ENCODE peak calls at places on chromosomes 12 and 14, in six cellular contexts. B is coronary artery; C is right atrium auricular region; K is lung; T is CD8-positive, alpha-beta memory T cell; H is CD8-positive, alpha-beta T cell. N is an unnamed sample.

GRCh38 chr12:96265400-96265799 is 71.2 kb downstream of the ELK3 start:
- DNase-seq in C (no peak), T (no peak), B (no peak), K (no peak), H (no peak), N (no peak)

GRCh38 chr12:65238609-65239008 is 39.9 kb upstream of the MSRB3 start:
- DNase-seq in K (no peak), B (no peak), H (no peak), T (no peak), C (no peak), N (no peak)

GRCh38 chr14:28783593-28784143 is 17.1 kb downstream of the FOXG1 start:
- DNase-seq in B (no peak), K (no peak), H (no peak), T (no peak), C (no peak), N (no peak)

GRCh38 chr14:32017587-32017986 is 59.5 kb upstream of the ARHGAP5 start:
- DNase-seq in B (no peak), T (no peak), H (no peak), C (no peak), K (no peak), N (no peak)

GRCh38 chr14:99244960-99245340 is 27.0 kb downstream of the BCL11B start:
- DNase-seq in C (no peak), B (no peak), T (no peak), K (no peak), H (no peak), N (no peak)

GRCh38 chr12:116370004-116370404 is 92.5 kb upstream of the MED13L start:
- DNase-seq in B (no peak), H (no peak), T (no peak), K (no peak), C (no peak), N (no peak)

GRCh38 chr14:60753264-60754126 is 18.9 kb downstream of the MNAT1 start:
- DNase-seq in T (peak), H (peak), B (no peak), K (no peak), C (no peak), N (no peak)

GRCh38 chr14:33555710-33556350 is 395.0 kb downstream of the EGLN3 start:
- DNase-seq in H (no peak), C (no peak), K (no peak), T (no peak), B (no peak), N (no peak)

GRCh38 chr14:106530423-106531107 is 1004.2 kb downstream of the TMEM121 start:
- DNase-seq in B (no peak), C (no peak), T (no peak), H (no peak), K (no peak), N (no peak)

GRCh38 chr14:20970647-20970982 is 15.3 kb downstream of the RNASE2 start:
- DNase-seq in H (no peak), K (no peak), B (no peak), C (no peak), T (no peak), N (no peak)
- H3K4me3 ChIP-seq in H (peak), K (peak), B (peak), C (peak), T (peak), N (peak)

DNA sequence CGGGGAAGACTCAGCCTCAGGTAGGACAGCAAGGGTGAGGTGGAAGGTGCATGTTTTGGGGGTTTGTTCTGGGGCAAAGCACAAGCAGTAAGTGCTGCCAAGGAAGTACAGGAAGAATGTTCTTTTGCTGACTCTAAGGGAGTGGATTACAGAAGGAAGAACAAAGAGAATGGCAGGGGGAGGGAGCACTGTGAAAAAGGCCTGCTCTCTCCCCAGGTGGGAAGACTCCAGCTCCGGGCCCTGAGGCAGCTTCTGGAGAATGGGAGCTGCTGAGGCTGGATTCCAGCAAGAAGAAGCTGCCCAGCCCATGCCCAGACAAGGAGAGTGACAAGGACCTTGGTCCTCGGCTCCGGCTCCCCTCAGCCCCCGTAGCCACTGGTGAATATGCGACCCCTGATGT is 7.0 kb upstream of the PFDN5 start:
- DNase-seq in B (no peak), K (no peak), T (no peak), H (no peak), C (no peak), N (no peak)
- H3K27ac ChIP-seq in B (no peak), K (no peak), T (no peak), H (no peak), C (no peak), N (no peak)

GRCh38 chr12:49294086-49294803 is 702 bp upstream of the PRPH start:
- DNase-seq in C (no peak), B (no peak), K (no peak), T (no peak), H (no peak), N (no peak)

GRCh38 chr12:49294804-49295086 is 202 bp upstream of the PRPH start:
- DNase-seq in T (no peak), K (no peak), B (no peak), H (no peak), C (no peak), N (no peak)

GRCh38 chr12:49293056-49293956 is 1.6 kb upstream of the PRPH start:
- DNase-seq in T (no peak), K (no peak), B (no peak), H (no peak), C (peak), N (peak)

GRCh38 chr12:49295087-49296001 is at the start of gene PRPH:
- DNase-seq in H (no peak), T (no peak), B (no peak), C (no peak), K (no peak), N (peak)

DNA sequence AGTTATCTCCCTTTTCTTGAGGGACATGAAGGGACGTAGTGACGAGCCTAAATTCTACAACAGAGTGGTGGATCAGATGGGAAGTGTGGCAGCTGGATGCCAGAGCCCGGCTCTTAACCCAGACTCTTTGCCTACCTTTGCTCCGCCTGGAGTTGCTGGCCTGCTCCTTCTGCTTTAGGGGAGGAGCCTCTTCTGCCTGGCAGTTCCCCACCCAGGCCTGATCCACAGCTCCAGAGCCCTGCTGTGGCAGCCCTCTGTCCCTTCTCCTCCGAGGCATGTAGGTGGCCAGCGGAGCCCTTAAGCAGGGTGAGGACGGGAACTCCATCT is 2.3 kb upstream of the PRPH start:
- DNase-seq in C (no peak), B (no peak), T (no peak), K (no peak), H (no peak), N (no peak)
- H3K4me3 ChIP-seq in C (peak), B (peak), T (no peak), K (no peak), H (no peak), N (no peak)

DNA sequence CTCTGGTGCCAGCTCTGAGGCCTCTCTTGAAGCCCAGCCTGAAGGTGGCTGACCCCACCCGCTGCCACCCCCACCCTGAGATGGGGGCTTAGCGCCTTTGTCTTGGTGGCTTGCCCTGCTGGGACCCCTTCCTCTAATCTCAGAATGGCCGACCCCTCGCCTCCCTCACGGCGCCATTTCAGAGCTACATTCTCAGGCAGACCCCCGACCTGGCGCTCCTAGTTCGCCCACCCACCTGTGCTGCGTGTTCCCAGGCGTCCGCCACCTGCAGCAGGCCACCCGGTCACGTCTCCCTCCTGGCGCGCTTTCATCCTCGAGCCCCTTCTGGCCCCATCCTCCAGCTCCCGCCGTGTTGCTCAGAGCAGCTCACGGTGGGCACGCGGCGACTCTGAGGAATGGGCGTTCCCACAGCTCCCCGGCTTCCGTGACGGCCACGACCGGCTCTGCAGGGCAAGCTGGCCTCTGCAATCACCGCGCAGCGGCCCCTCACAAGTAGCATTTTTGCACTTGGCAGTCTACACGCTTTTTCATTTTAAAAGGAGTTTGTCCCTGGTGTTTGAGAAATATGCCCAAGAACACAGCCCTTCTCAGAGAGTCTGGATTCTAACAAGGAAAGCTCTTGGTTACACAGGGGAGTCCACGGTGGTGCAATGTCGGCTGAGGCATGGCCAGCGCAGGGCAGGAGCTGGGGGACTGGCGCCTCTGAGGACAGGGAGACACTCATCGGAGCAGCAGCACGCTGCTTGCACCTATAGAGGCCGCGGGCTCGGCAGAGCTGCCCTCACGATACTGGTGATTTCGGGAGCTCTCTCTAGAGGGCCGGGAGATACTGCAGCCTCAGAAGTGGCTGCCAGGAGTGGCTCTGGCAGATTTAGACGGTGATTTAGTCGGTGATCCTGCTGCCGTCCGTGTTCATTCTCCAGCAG is 105.7 kb upstream of the C14orf180 start:
- DNase-seq in C (no peak), B (no peak), H (no peak), K (no peak), T (no peak), N (no peak)
- H3K27ac ChIP-seq in C (no peak), B (no peak), H (no peak), K (no peak), T (no peak), N (no peak)

GRCh38 chr12:59808317-59808910 is 212.6 kb downstream of the SLC16A7 start:
- DNase-seq in K (no peak), C (no peak), T (peak), B (no peak), H (no peak), N (no peak)

DNA sequence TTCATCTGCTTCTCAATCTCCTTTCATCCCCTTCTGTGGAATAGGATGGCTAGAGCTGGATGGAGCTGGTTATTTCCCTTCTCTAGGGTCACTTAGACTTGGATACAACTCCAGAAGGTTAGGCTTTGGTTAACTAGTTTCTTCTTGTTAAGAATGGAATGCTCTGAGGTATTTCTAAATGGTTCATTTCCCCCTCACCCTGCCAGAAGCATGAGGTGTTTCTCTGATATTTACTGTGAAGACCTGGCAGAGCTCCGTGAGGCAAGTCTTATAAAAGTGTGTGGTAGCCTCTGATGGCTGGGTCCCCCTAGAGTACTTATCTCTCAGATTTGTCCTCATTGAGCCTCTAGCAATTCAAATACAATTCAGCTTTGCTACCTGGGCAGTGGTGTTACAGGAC is 207.9 kb downstream of the SLC16A7 start:
- DNase-seq in H (no peak), B (no peak), K (no peak), T (no peak), C (no peak), N (no peak)
- H3K4me3 ChIP-seq in H (no peak), B (peak), K (no peak), T (no peak), C (no peak), N (no peak)

GRCh38 chr12:23488130-23488529 is 461.3 kb downstream of the SOX5 start:
- DNase-seq in B (no peak), K (no peak), T (no peak), C (no peak), H (no peak), N (no peak)

GRCh38 chr12:23484238-23484637 is 465.2 kb downstream of the SOX5 start:
- DNase-seq in H (no peak), B (no peak), K (no peak), T (no peak), C (no peak), N (no peak)

GRCh38 chr12:23482571-23482970 is 466.9 kb downstream of the SOX5 start:
- DNase-seq in C (no peak), K (no peak), H (no peak), T (no peak), B (no peak), N (no peak)
- H3K27ac ChIP-seq in C (no peak), K (no peak), H (no peak), T (no peak), B (no peak), N (no peak)

GRCh38 chr12:57241556-57242310 is 9.3 kb downstream of the STAC3 start:
- DNase-seq in K (no peak), H (no peak), B (peak), C (no peak), T (no peak), N (no peak)
- H3K4me3 ChIP-seq in K (no peak), H (no peak), B (no peak), C (no peak), T (no peak), N (no peak)

GRCh38 chr12:120979220-120979861 is 998 bp downstream of the HNF1A start:
- DNase-seq in T (no peak), K (no peak), H (no peak), B (no peak), C (no peak), N (no peak)
- H3K27ac ChIP-seq in T (no peak), K (no peak), H (no peak), B (no peak), C (no peak), N (no peak)

N was measured in right cardiac atrium.